ENCODE peak calls at places on chromosomes 11 and 22, in four cellular contexts. M is esophagus squamous epithelium, L is right lobe of liver, Y is cardiac muscle cell. A is an unnamed sample. For H3K9me3, the result is how much of the 10 kb centered on the place peaks cover.

GRCh38 chr22:29079218-29079901 is 6.5 kb downstream of the KREMEN1 start:
- DNase-seq in M (no peak), L (no peak), Y (no peak), A (no peak)

GRCh38 chr22:31248138-31248745 is 36.1 kb downstream of the LIMK2 start:
- DNase-seq in M (no peak), L (peak), Y (peak), A (peak)

GRCh38 chr11:46338988-46339666 is 8.1 kb upstream of the DGKZ start:
- DNase-seq in M (no peak), L (no peak), Y (peak), A (no peak)

GRCh38 chr22:41565403-41566054 is 4.7 kb downstream of the CSDC2 start:
- DNase-seq in M (no peak), L (no peak), Y (no peak), A (peak)

GRCh38 chr11:72278911-72279310 is 34.9 kb upstream of the PHOX2A start:
- DNase-seq in M (no peak), L (no peak), Y (no peak), A (no peak)

GRCh38 chr22:23305321-23305910 is 125.1 kb downstream of the BCR start:
- DNase-seq in M (no peak), L (no peak), Y (no peak), A (no peak)

GRCh38 chr11:11501546-11502274 is 120.1 kb downstream of the GALNT18 start:
- DNase-seq in M (no peak), L (no peak), Y (no peak), A (no peak)

GRCh38 chr11:63682045-63682915 is 980 bp downstream of the RTN3 start:
- DNase-seq in M (no peak), L (no peak), Y (peak), A (no peak)

GRCh38 chr11:128739589-128739988 is 45.7 kb downstream of the FLI1 start:
- DNase-seq in M (no peak), L (no peak), Y (no peak), A (no peak)

GRCh38 chr11:20530942-20531703 is 68.3 kb upstream of the SLC6A5 start:
- DNase-seq in M (no peak), L (no peak), Y (no peak), A (no peak)

GRCh38 chr22:33922268-33922667 is 2.0 kb upstream of the LARGE1 start:
- DNase-seq in M (no peak), L (peak), Y (peak), A (peak)

GRCh38 chr22:36423461-36424404 is 36.0 kb upstream of the MYH9 start:
- DNase-seq in M (no peak), L (no peak), Y (no peak), A (no peak)

GRCh38 chr11:86067230-86068137 is 1.4 kb downstream of the PICALM start:
- DNase-seq in M (no peak), L (no peak), Y (peak), A (no peak)

DNA sequence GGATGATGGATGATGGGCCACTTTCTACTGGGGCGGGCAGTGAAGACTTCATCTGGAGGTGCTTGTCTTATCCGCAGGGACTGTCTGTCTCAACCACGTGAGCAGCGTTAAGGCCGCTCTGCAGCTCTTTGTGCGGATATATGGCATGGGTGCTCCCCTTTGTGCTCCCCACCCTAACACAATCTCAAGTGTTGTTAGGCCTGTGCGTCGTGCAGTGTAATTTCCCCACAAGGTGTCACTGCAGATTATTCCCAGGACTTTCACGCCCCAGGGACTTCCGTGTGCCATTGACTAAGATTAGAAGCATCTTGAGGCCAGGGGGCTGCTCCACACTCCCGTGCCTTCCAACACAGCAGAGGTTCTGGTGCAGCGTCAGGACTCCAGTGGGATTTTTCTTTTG is 65.3 kb downstream of the TBC1D22A start:
- DNase-seq in M (no peak), L (no peak), Y (no peak), A (no peak)
- TF ChIP-seq CTCF in M (no peak), L (no peak), Y (no peak), A (no peak)

GRCh38 chr11:104907521-104908185 is 9.4 kb upstream of the CASP12 start:
- DNase-seq in M (no peak), L (no peak), Y (no peak), A (no peak)
- H3K9me3 ChIP-seq in M (under half), L (under half), Y (under half), A (under half)

GRCh38 chr11:58067685-58068084 is 36.9 kb downstream of the OR6Q1 start:
- DNase-seq in M (no peak), L (no peak), Y (no peak), A (no peak)

GRCh38 chr11:58070585-58070984 is 39.8 kb downstream of the OR6Q1 start:
- DNase-seq in M (no peak), L (no peak), Y (no peak), A (no peak)

GRCh38 chr11:58068640-58069039 is 37.9 kb downstream of the OR6Q1 start:
- DNase-seq in M (no peak), L (no peak), Y (no peak), A (no peak)
- TF ChIP-seq CTCF in M (no peak), L (no peak), Y (no peak), A (no peak)

DNA sequence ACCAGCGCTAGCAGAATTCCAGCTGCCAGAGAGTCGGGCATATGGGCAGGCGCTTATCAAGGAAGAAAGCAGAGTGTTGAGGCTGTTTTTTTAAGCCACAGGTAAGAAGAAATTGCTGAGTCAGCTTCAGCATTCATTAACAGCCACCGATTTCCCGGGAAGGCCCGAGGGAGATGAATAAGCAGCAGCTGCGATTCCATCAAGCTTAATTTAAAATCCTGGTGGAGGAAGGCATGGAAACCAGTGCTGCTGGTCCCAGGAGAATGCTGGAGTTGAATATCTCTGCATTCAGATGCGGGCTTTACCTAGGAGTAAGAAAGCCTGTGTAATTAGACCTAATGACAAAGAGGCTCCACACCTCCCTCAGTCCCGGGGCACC is 168.8 kb downstream of the BRD1 start:
- DNase-seq in M (no peak), L (no peak), Y (no peak), A (no peak)
- H3K9me3 ChIP-seq in M (under half), L (under half), Y (under half), A (under half)

GRCh38 chr11:79076526-79077115 is 364.2 kb downstream of the TENM4 start:
- DNase-seq in M (no peak), L (peak), Y (no peak), A (no peak)
- TF ChIP-seq CTCF in M (peak), L (peak), Y (peak), A (peak)

GRCh38 chr11:65741185-65741584 is 20.6 kb upstream of the RNASEH2C start:
- DNase-seq in M (no peak), L (no peak), Y (no peak), A (no peak)

GRCh38 chr11:65743928-65744698 is 23.5 kb upstream of the RNASEH2C start:
- DNase-seq in M (no peak), L (no peak), Y (peak), A (peak)

GRCh38 chr11:65736810-65737209 is 16.2 kb upstream of the RNASEH2C start:
- DNase-seq in M (no peak), L (no peak), Y (no peak), A (no peak)

GRCh38 chr11:65742353-65742752 is 21.8 kb upstream of the RNASEH2C start:
- DNase-seq in M (no peak), L (no peak), Y (no peak), A (no peak)

GRCh38 chr11:65739022-65739421 is 18.4 kb upstream of the RNASEH2C start:
- DNase-seq in M (no peak), L (no peak), Y (no peak), A (no peak)
- H3K9me3 ChIP-seq in M (under half), L (under half), Y (under half), A (under half)

GRCh38 chr11:104658177-104658576 is 240.1 kb downstream of the CASP12 start:
- DNase-seq in M (no peak), L (no peak), Y (no peak), A (no peak)

GRCh38 chr11:104661901-104662300 is 236.4 kb downstream of the CASP12 start:
- DNase-seq in M (no peak), L (no peak), Y (no peak), A (no peak)

GRCh38 chr11:104665631-104666030 is 232.6 kb downstream of the CASP12 start:
- DNase-seq in M (no peak), L (no peak), Y (no peak), A (no peak)

GRCh38 chr11:104661481-104661880 is 236.8 kb downstream of the CASP12 start:
- DNase-seq in M (no peak), L (no peak), Y (no peak), A (no peak)

GRCh38 chr11:104663190-104664140 is 234.8 kb downstream of the CASP12 start:
- DNase-seq in M (no peak), L (no peak), Y (no peak), A (no peak)
- TF ChIP-seq CTCF in M (no peak), L (no peak), Y (no peak), A (no peak)

GRCh38 chr11:55342901-55343300 is at the start of gene OR4A16:
- DNase-seq in M (no peak), L (no peak), Y (no peak), A (no peak)
- H3K9me3 ChIP-seq in M (under half), L (under half), Y (under half), A (under half)

GRCh38 chr11:8070417-8071101 is 10.5 kb upstream of the TUB start:
- DNase-seq in M (no peak), L (no peak), Y (peak), A (no peak)
- TF ChIP-seq CTCF in M (no peak), L (peak), Y (peak), A (peak)